ENCODE peak calls at places on chromosomes 2 and 18, in eight cellular contexts. One of them, this sample, is unnamed.

GRCh38 chr2:241965931-241966412 is 96.4 kb downstream of the RTP5 start:
- DNase-seq in Kasumi-1: peak; percentile 77
- DNase-seq in astrocyte of the spinal cord: peak; percentile 98
- DNase-seq in type B pancreatic cell: no peak
- DNase-seq in germinal center: peak; percentile 47
- DNase-seq in endothelial cell: peak; percentile 36
- DNase-seq in kidney glomerular epithelial cell: peak; percentile 95
- DNase-seq in GOT3: peak; percentile 29
- DNase-seq in this sample: peak; percentile 94

GRCh38 chr2:240213476-240214391 is 73.3 kb upstream of the OTOS start:
- DNase-seq in Kasumi-1: no peak
- DNase-seq in astrocyte of the spinal cord: no peak
- DNase-seq in type B pancreatic cell: peak; percentile 64
- DNase-seq in germinal center: no peak
- DNase-seq in endothelial cell: no peak
- DNase-seq in kidney glomerular epithelial cell: no peak
- DNase-seq in GOT3: no peak
- DNase-seq in this sample: no peak

GRCh38 chr2:114642988-114643553 is 200.6 kb downstream of the DPP10 start:
- DNase-seq in Kasumi-1: no peak
- DNase-seq in astrocyte of the spinal cord: no peak
- DNase-seq in type B pancreatic cell: no peak
- DNase-seq in germinal center: no peak
- DNase-seq in endothelial cell: no peak
- DNase-seq in kidney glomerular epithelial cell: no peak
- DNase-seq in GOT3: no peak
- DNase-seq in this sample: no peak

GRCh38 chr2:27489118-27489497 is 435 bp downstream of the IFT172 start:
- DNase-seq in Kasumi-1: no peak
- DNase-seq in astrocyte of the spinal cord: no peak
- DNase-seq in type B pancreatic cell: no peak
- DNase-seq in germinal center: no peak
- DNase-seq in endothelial cell: peak; percentile 17
- DNase-seq in kidney glomerular epithelial cell: no peak
- DNase-seq in GOT3: no peak
- DNase-seq in this sample: no peak

GRCh38 chr18:11040823-11041712 is 108.3 kb downstream of the PIEZO2 start:
- DNase-seq in Kasumi-1: peak; percentile 29
- DNase-seq in astrocyte of the spinal cord: peak; percentile 56
- DNase-seq in type B pancreatic cell: no peak
- DNase-seq in germinal center: peak; percentile 17
- DNase-seq in endothelial cell: peak; percentile 68
- DNase-seq in kidney glomerular epithelial cell: peak; percentile 74
- DNase-seq in GOT3: no peak
- DNase-seq in this sample: peak; percentile 50

GRCh38 chr2:240387669-240388358 is 47.6 kb upstream of the GPC1 start:
- DNase-seq in Kasumi-1: no peak
- DNase-seq in astrocyte of the spinal cord: peak; percentile 87
- DNase-seq in type B pancreatic cell: no peak
- DNase-seq in germinal center: no peak
- DNase-seq in endothelial cell: no peak
- DNase-seq in kidney glomerular epithelial cell: peak; percentile 26
- DNase-seq in GOT3: peak; percentile 34
- DNase-seq in this sample: peak; percentile 96

GRCh38 chr2:12970861-12971260 is 254.1 kb downstream of the TRIB2 start:
- DNase-seq in Kasumi-1: no peak
- DNase-seq in astrocyte of the spinal cord: peak; percentile 74
- DNase-seq in type B pancreatic cell: no peak
- DNase-seq in germinal center: no peak
- DNase-seq in endothelial cell: no peak
- DNase-seq in kidney glomerular epithelial cell: peak; percentile 9
- DNase-seq in GOT3: no peak
- DNase-seq in this sample: peak; percentile 79

GRCh38 chr2:74947703-74948102 is 10.7 kb upstream of the POLE4 start:
- DNase-seq in Kasumi-1: no peak
- DNase-seq in astrocyte of the spinal cord: no peak
- DNase-seq in type B pancreatic cell: no peak
- DNase-seq in germinal center: no peak
- DNase-seq in endothelial cell: no peak
- DNase-seq in kidney glomerular epithelial cell: no peak
- DNase-seq in GOT3: no peak
- DNase-seq in this sample: no peak

GRCh38 chr2:42105330-42106256 is 57.8 kb downstream of the PKDCC start:
- DNase-seq in Kasumi-1: no peak
- DNase-seq in astrocyte of the spinal cord: no peak
- DNase-seq in type B pancreatic cell: no peak
- DNase-seq in germinal center: peak; percentile 54
- DNase-seq in endothelial cell: no peak
- DNase-seq in kidney glomerular epithelial cell: no peak
- DNase-seq in GOT3: no peak
- DNase-seq in this sample: no peak

GRCh38 chr18:79093986-79094385 is 24.8 kb downstream of the ATP9B start:
- DNase-seq in Kasumi-1: no peak
- DNase-seq in astrocyte of the spinal cord: no peak
- DNase-seq in type B pancreatic cell: no peak
- DNase-seq in germinal center: no peak
- DNase-seq in endothelial cell: no peak
- DNase-seq in kidney glomerular epithelial cell: no peak
- DNase-seq in GOT3: no peak
- DNase-seq in this sample: no peak

GRCh38 chr2:23753291-23754006 is 173.5 kb downstream of the ATAD2B start:
- DNase-seq in Kasumi-1: no peak
- DNase-seq in astrocyte of the spinal cord: no peak
- DNase-seq in type B pancreatic cell: no peak
- DNase-seq in germinal center: no peak
- DNase-seq in endothelial cell: no peak
- DNase-seq in kidney glomerular epithelial cell: no peak
- DNase-seq in GOT3: no peak
- DNase-seq in this sample: no peak

GRCh38 chr2:199955007-199955338 is 318 bp downstream of the TYW5 start:
- DNase-seq in Kasumi-1: peak; percentile 83
- DNase-seq in astrocyte of the spinal cord: no peak
- DNase-seq in type B pancreatic cell: no peak
- DNase-seq in germinal center: no peak
- DNase-seq in endothelial cell: no peak
- DNase-seq in kidney glomerular epithelial cell: peak; percentile 70
- DNase-seq in GOT3: peak; percentile 42
- DNase-seq in this sample: no peak

GRCh38 chr2:121101093-121101715 is 183.8 kb downstream of the TFCP2L1 start:
- DNase-seq in Kasumi-1: no peak
- DNase-seq in astrocyte of the spinal cord: no peak
- DNase-seq in type B pancreatic cell: no peak
- DNase-seq in germinal center: no peak
- DNase-seq in endothelial cell: no peak
- DNase-seq in kidney glomerular epithelial cell: no peak
- DNase-seq in GOT3: no peak
- DNase-seq in this sample: no peak